ENCODE peak calls at places on chromosomes 4 and X, in nine cellular contexts. One of them, this sample, is unnamed. For H3K36me3, the result is how much of the 10 kb centered on the place peaks cover.

GRCh38 chrX:37697169-37697760 is 11.7 kb downstream of the XK start:
- DNase-seq in ovary: no peak
- DNase-seq in uterus: no peak
- DNase-seq in NT2/D1: no peak
- DNase-seq in HepG2: no peak
- DNase-seq in A673: no peak
- DNase-seq in K562: no peak
- DNase-seq in transverse colon: no peak
- DNase-seq in endothelial cell of umbilical vein: no peak
- DNase-seq in this sample: no peak

GRCh38 chrX:40111868-40112267 is 14.1 kb upstream of the BCOR start:
- DNase-seq in ovary: no peak
- DNase-seq in uterus: no peak
- DNase-seq in NT2/D1: no peak
- DNase-seq in HepG2: no peak
- DNase-seq in A673: no peak
- DNase-seq in K562: no peak
- DNase-seq in transverse colon: no peak
- DNase-seq in endothelial cell of umbilical vein: no peak
- DNase-seq in this sample: no peak

GRCh38 chr4:5471206-5471605 is 237.2 kb downstream of the EVC2 start:
- DNase-seq in ovary: no peak
- DNase-seq in uterus: no peak
- DNase-seq in NT2/D1: no peak
- DNase-seq in HepG2: no peak
- DNase-seq in A673: no peak
- DNase-seq in K562: no peak
- DNase-seq in transverse colon: no peak
- DNase-seq in endothelial cell of umbilical vein: no peak
- DNase-seq in this sample: no peak

GRCh38 chrX:12463873-12464272 is 325.6 kb downstream of the FRMPD4 start:
- DNase-seq in ovary: no peak
- DNase-seq in uterus: no peak
- DNase-seq in NT2/D1: no peak
- DNase-seq in HepG2: no peak
- DNase-seq in A673: no peak
- DNase-seq in K562: no peak
- DNase-seq in transverse colon: no peak
- DNase-seq in endothelial cell of umbilical vein: no peak
- DNase-seq in this sample: no peak

GRCh38 chr4:94559351-94559806 is 107.6 kb downstream of the PDLIM5 start:
- DNase-seq in ovary: no peak
- DNase-seq in uterus: no peak
- DNase-seq in NT2/D1: no peak
- DNase-seq in HepG2: no peak
- DNase-seq in A673: no peak
- DNase-seq in K562: no peak
- DNase-seq in transverse colon: no peak
- DNase-seq in endothelial cell of umbilical vein: no peak
- DNase-seq in this sample: no peak

GRCh38 chr4:110005461-110006056 is 92.9 kb downstream of the EGF start:
- DNase-seq in ovary: no peak
- DNase-seq in uterus: no peak
- DNase-seq in NT2/D1: peak
- DNase-seq in HepG2: peak
- DNase-seq in A673: peak
- DNase-seq in K562: peak
- DNase-seq in transverse colon: no peak
- DNase-seq in endothelial cell of umbilical vein: peak
- DNase-seq in this sample: peak

GRCh38 chr4:42855779-42856178 is 36.7 kb upstream of the GRXCR1 start:
- DNase-seq in ovary: no peak
- DNase-seq in uterus: no peak
- DNase-seq in NT2/D1: no peak
- DNase-seq in HepG2: no peak
- DNase-seq in A673: no peak
- DNase-seq in K562: no peak
- DNase-seq in transverse colon: no peak
- DNase-seq in endothelial cell of umbilical vein: no peak
- DNase-seq in this sample: no peak

GRCh38 chr4:92210906-92211305 is 92.9 kb upstream of the GRID2 start:
- DNase-seq in ovary: no peak
- DNase-seq in uterus: no peak
- DNase-seq in NT2/D1: no peak
- DNase-seq in HepG2: no peak
- DNase-seq in A673: no peak
- DNase-seq in K562: no peak
- DNase-seq in transverse colon: no peak
- DNase-seq in endothelial cell of umbilical vein: no peak
- DNase-seq in this sample: no peak

GRCh38 chr4:86302242-86302641 is 57.6 kb downstream of the MAPK10 start:
- DNase-seq in ovary: peak
- DNase-seq in uterus: peak
- DNase-seq in NT2/D1: no peak
- DNase-seq in HepG2: peak
- DNase-seq in A673: peak
- DNase-seq in K562: no peak
- DNase-seq in transverse colon: peak
- DNase-seq in endothelial cell of umbilical vein: peak
- DNase-seq in this sample: no peak

GRCh38 chr4:67366341-67366861 is 178.9 kb downstream of the CENPC start:
- DNase-seq in ovary: no peak
- DNase-seq in uterus: no peak
- DNase-seq in NT2/D1: no peak
- DNase-seq in HepG2: no peak
- DNase-seq in A673: no peak
- DNase-seq in K562: no peak
- DNase-seq in transverse colon: no peak
- DNase-seq in endothelial cell of umbilical vein: no peak
- DNase-seq in this sample: no peak

GRCh38 chrX:18377802-18378201 is 23.3 kb upstream of the SCML2 start:
- DNase-seq in ovary: no peak
- DNase-seq in uterus: no peak
- DNase-seq in NT2/D1: peak
- DNase-seq in HepG2: peak
- DNase-seq in A673: peak
- DNase-seq in K562: peak
- DNase-seq in transverse colon: peak
- DNase-seq in endothelial cell of umbilical vein: peak
- DNase-seq in this sample: peak

GRCh38 chr4:82500830-82501229 is 61.0 kb downstream of the TMEM150C start:
- DNase-seq in ovary: no peak
- DNase-seq in uterus: no peak
- DNase-seq in NT2/D1: peak
- DNase-seq in HepG2: no peak
- DNase-seq in A673: no peak
- DNase-seq in K562: no peak
- DNase-seq in transverse colon: no peak
- DNase-seq in endothelial cell of umbilical vein: no peak
- DNase-seq in this sample: no peak

GRCh38 chrX:140762061-140762460 is 52.5 kb downstream of the LINC00632 start:
- DNase-seq in ovary: peak
- DNase-seq in uterus: peak
- DNase-seq in NT2/D1: no peak
- DNase-seq in HepG2: peak
- DNase-seq in A673: peak
- DNase-seq in K562: peak
- DNase-seq in transverse colon: peak
- DNase-seq in endothelial cell of umbilical vein: peak
- DNase-seq in this sample: peak

GRCh38 chr4:118920247-118920646 is 31.6 kb downstream of the SYNPO2 start:
- DNase-seq in ovary: peak
- DNase-seq in uterus: peak
- DNase-seq in NT2/D1: no peak
- DNase-seq in HepG2: no peak
- DNase-seq in A673: no peak
- DNase-seq in K562: no peak
- DNase-seq in transverse colon: no peak
- DNase-seq in endothelial cell of umbilical vein: peak
- DNase-seq in this sample: no peak

GRCh38 chr4:76208005-76208765 is 5.4 kb downstream of the SCARB2 start:
- DNase-seq in ovary: peak
- DNase-seq in uterus: peak
- DNase-seq in NT2/D1: no peak
- DNase-seq in HepG2: peak
- DNase-seq in A673: peak
- DNase-seq in K562: no peak
- DNase-seq in transverse colon: peak
- DNase-seq in endothelial cell of umbilical vein: peak
- DNase-seq in this sample: no peak

GRCh38 chrX:129719268-129719667 is 19.5 kb upstream of the XPNPEP2 start:
- DNase-seq in ovary: no peak
- DNase-seq in uterus: no peak
- DNase-seq in NT2/D1: no peak
- DNase-seq in HepG2: no peak
- DNase-seq in A673: no peak
- DNase-seq in K562: no peak
- DNase-seq in transverse colon: no peak
- DNase-seq in endothelial cell of umbilical vein: no peak
- DNase-seq in this sample: no peak

GRCh38 chrX:19862634-19863236 is 24.7 kb downstream of the SH3KBP1 start:
- DNase-seq in ovary: no peak
- DNase-seq in uterus: no peak
- DNase-seq in NT2/D1: peak
- DNase-seq in HepG2: no peak
- DNase-seq in A673: no peak
- DNase-seq in K562: no peak
- DNase-seq in transverse colon: no peak
- DNase-seq in endothelial cell of umbilical vein: no peak
- DNase-seq in this sample: no peak

GRCh38 chrX:138939038-138939437 is 227.5 kb upstream of the FGF13 start:
- DNase-seq in ovary: no peak
- DNase-seq in uterus: no peak
- DNase-seq in NT2/D1: no peak
- DNase-seq in HepG2: no peak
- DNase-seq in A673: no peak
- DNase-seq in K562: no peak
- DNase-seq in transverse colon: no peak
- DNase-seq in endothelial cell of umbilical vein: no peak
- DNase-seq in this sample: no peak

GRCh38 chr4:46956451-46956850 is 36.9 kb downstream of the GABRA4 start:
- DNase-seq in ovary: no peak
- DNase-seq in uterus: no peak
- DNase-seq in NT2/D1: no peak
- DNase-seq in HepG2: no peak
- DNase-seq in A673: no peak
- DNase-seq in K562: no peak
- DNase-seq in transverse colon: no peak
- DNase-seq in endothelial cell of umbilical vein: no peak
- DNase-seq in this sample: no peak

GRCh38 chr4:732480-732879 is 26.8 kb downstream of the PCGF3 start:
- DNase-seq in ovary: no peak
- DNase-seq in uterus: no peak
- DNase-seq in NT2/D1: no peak
- DNase-seq in HepG2: no peak
- DNase-seq in A673: no peak
- DNase-seq in K562: no peak
- DNase-seq in transverse colon: no peak
- DNase-seq in endothelial cell of umbilical vein: no peak
- DNase-seq in this sample: no peak
- H3K36me3 ChIP-seq in ovary: under half
- H3K36me3 ChIP-seq in uterus: under half
- H3K36me3 ChIP-seq in NT2/D1: half or more
- H3K36me3 ChIP-seq in HepG2: under half
- H3K36me3 ChIP-seq in A673: under half
- H3K36me3 ChIP-seq in K562: half or more
- H3K36me3 ChIP-seq in transverse colon: under half
- H3K36me3 ChIP-seq in endothelial cell of umbilical vein: under half
- H3K36me3 ChIP-seq in this sample: half or more

DNA sequence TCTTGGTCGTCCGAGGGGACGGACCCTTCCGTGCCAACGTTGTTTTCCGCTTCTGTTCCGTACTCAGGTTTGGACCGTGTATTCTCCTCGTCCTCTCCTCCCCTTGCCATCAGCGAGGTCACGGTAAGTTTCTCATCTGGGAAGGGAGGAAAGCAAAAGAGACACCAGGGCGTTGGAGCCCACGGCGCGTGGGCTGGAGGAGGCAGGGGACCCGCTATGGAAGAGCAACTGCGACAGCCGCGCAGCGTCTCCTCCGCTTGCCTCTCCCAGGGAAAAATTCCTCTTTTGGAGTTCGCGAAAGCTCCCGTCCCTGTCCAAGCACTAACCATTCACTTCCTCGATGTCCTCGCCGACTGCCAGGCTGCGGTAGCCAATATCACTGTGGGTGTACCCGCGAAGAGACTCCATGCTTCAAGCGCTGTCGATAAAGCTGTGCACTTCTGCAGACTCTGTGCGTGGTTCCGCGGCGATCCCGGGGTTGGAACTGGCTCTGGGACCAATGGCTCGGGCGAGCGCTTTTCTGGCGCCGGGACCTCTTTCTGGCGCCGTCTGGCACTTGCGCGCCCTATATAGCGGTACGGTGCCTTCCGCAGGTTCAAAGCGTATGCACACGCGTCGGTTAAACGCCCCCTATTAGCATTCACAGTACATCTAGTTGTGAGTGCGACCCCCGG is at the start of gene ESX1:
- DNase-seq in ovary: no peak
- DNase-seq in uterus: no peak
- DNase-seq in NT2/D1: no peak
- DNase-seq in HepG2: no peak
- DNase-seq in A673: peak
- DNase-seq in K562: no peak
- DNase-seq in transverse colon: no peak
- DNase-seq in endothelial cell of umbilical vein: peak
- DNase-seq in this sample: no peak
- H3K4me3 ChIP-seq in ovary: no peak
- H3K4me3 ChIP-seq in uterus: no peak
- H3K4me3 ChIP-seq in NT2/D1: peak
- H3K4me3 ChIP-seq in HepG2: no peak
- H3K4me3 ChIP-seq in A673: peak
- H3K4me3 ChIP-seq in K562: no peak
- H3K4me3 ChIP-seq in transverse colon: no peak
- H3K4me3 ChIP-seq in endothelial cell of umbilical vein: peak
- H3K4me3 ChIP-seq in this sample: no peak

DNA sequence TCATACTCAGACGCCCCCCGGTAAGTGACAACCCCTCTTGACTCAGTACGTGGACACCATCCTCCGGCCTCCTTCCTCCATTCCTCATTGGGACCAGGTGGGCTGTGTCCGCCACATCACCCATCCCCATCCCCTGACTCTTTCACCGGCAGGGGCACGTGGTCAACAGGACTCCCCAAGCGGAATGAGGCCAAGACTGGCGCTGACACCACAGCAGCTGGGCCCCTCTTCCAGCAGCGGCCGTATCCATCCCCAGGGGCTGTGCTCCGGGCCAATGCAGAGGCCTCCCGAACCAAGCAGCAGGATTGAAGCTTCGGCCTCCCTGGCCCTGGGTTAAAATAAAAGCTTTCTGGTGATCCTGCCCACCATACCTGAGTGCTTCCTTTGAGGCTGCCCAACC is 5.0 kb downstream of the PQBP1 start:
- DNase-seq in ovary: no peak
- DNase-seq in uterus: no peak
- DNase-seq in NT2/D1: no peak
- DNase-seq in HepG2: no peak
- DNase-seq in A673: no peak
- DNase-seq in K562: no peak
- DNase-seq in transverse colon: no peak
- DNase-seq in endothelial cell of umbilical vein: no peak
- DNase-seq in this sample: no peak
- H3K36me3 ChIP-seq in ovary: under half
- H3K36me3 ChIP-seq in uterus: under half
- H3K36me3 ChIP-seq in NT2/D1: half or more
- H3K36me3 ChIP-seq in HepG2: under half
- H3K36me3 ChIP-seq in A673: under half
- H3K36me3 ChIP-seq in K562: half or more
- H3K36me3 ChIP-seq in transverse colon: under half
- H3K36me3 ChIP-seq in endothelial cell of umbilical vein: under half
- H3K36me3 ChIP-seq in this sample: half or more

GRCh38 chr4:111066887-111067286 is 444.0 kb upstream of the PITX2 start:
- DNase-seq in ovary: no peak
- DNase-seq in uterus: no peak
- DNase-seq in NT2/D1: no peak
- DNase-seq in HepG2: no peak
- DNase-seq in A673: no peak
- DNase-seq in K562: no peak
- DNase-seq in transverse colon: no peak
- DNase-seq in endothelial cell of umbilical vein: no peak
- DNase-seq in this sample: no peak
- H3K4me3 ChIP-seq in ovary: no peak
- H3K4me3 ChIP-seq in uterus: no peak
- H3K4me3 ChIP-seq in NT2/D1: no peak
- H3K4me3 ChIP-seq in HepG2: no peak
- H3K4me3 ChIP-seq in A673: no peak
- H3K4me3 ChIP-seq in K562: no peak
- H3K4me3 ChIP-seq in transverse colon: no peak
- H3K4me3 ChIP-seq in endothelial cell of umbilical vein: no peak
- H3K4me3 ChIP-seq in this sample: no peak